ENCODE peak calls at places on chromosome 10, in seven cellular contexts. A, N, D, R, P, E and V are unnamed samples.

GRCh38 chr10:103451091-103451801 is 924 bp downstream of the CALHM2 start:
- DNase-seq in A (no peak), N (peak), D (peak), R (no peak), P (peak), E (peak), V (no peak)

GRCh38 chr10:74244097-74244685 is 93.2 kb downstream of the ADK start:
- DNase-seq in A (peak), N (no peak), D (no peak), R (peak), P (no peak), E (no peak), V (no peak)

GRCh38 chr10:28089467-28089866 is 90.6 kb upstream of the ODAD2 start:
- DNase-seq in A (no peak), N (no peak), D (no peak), R (no peak), P (no peak), E (no peak), V (no peak)

GRCh38 chr10:96410296-96410695 is 51.5 kb upstream of the OPALIN start:
- DNase-seq in A (no peak), N (no peak), D (no peak), R (no peak), P (no peak), E (no peak), V (no peak)

GRCh38 chr10:50636576-50636975 is 12.8 kb upstream of the SGMS1 start:
- DNase-seq in A (no peak), N (no peak), D (no peak), R (no peak), P (no peak), E (no peak), V (no peak)

GRCh38 chr10:47190301-47190700 is 109.7 kb upstream of the GDF10 start:
- DNase-seq in A (no peak), N (no peak), D (no peak), R (no peak), P (no peak), E (no peak), V (no peak)

GRCh38 chr10:52517017-52517416 is 202.9 kb downstream of the DKK1 start:
- DNase-seq in A (peak), N (no peak), D (no peak), R (no peak), P (no peak), E (no peak), V (no peak)

GRCh38 chr10:48442090-48442808 is 135.8 kb downstream of the MAPK8 start:
- DNase-seq in A (no peak), N (no peak), D (no peak), R (no peak), P (no peak), E (no peak), V (no peak)

GRCh38 chr10:132422169-132422691 is 25.2 kb downstream of the PWWP2B start:
- DNase-seq in A (no peak), N (no peak), D (no peak), R (peak), P (no peak), E (peak), V (no peak)

GRCh38 chr10:32446701-32447406 is 914 bp downstream of the CCDC7 start:
- DNase-seq in A (peak), N (no peak), D (no peak), R (peak), P (no peak), E (no peak), V (no peak)

GRCh38 chr10:8298871-8299570 is 244.5 kb downstream of the GATA3 start:
- DNase-seq in A (no peak), N (no peak), D (no peak), R (no peak), P (no peak), E (no peak), V (no peak)

GRCh38 chr10:130357226-130357625 is 221.0 kb downstream of the GLRX3 start:
- DNase-seq in A (no peak), N (no peak), D (no peak), R (no peak), P (no peak), E (no peak), V (no peak)

GRCh38 chr10:15472431-15473400 is 101.6 kb upstream of the FAM171A1 start:
- DNase-seq in A (peak), N (no peak), D (no peak), R (no peak), P (no peak), E (no peak), V (no peak)

GRCh38 chr10:118851062-118852035 is 96.6 kb upstream of the CACUL1 start:
- DNase-seq in A (no peak), N (no peak), D (no peak), R (no peak), P (no peak), E (no peak), V (no peak)

GRCh38 chr10:44921061-44921460 is 9.9 kb downstream of the TMEM72 start:
- DNase-seq in A (no peak), N (no peak), D (no peak), R (no peak), P (no peak), E (no peak), V (no peak)

GRCh38 chr10:3095373-3096139 is 28.2 kb downstream of the PFKP start:
- DNase-seq in A (no peak), N (no peak), D (peak), R (no peak), P (no peak), E (peak), V (no peak)

GRCh38 chr10:18610517-18610916 is 40.9 kb downstream of the NSUN6 start:
- DNase-seq in A (no peak), N (no peak), D (no peak), R (no peak), P (no peak), E (peak), V (no peak)

GRCh38 chr10:126133906-126134703 is 237.7 kb downstream of the FANK1 start:
- DNase-seq in A (no peak), N (no peak), D (no peak), R (no peak), P (no peak), E (no peak), V (no peak)

GRCh38 chr10:87054373-87055295 is 34.5 kb downstream of the FAM25A start:
- DNase-seq in A (peak), N (no peak), D (no peak), R (no peak), P (no peak), E (no peak), V (no peak)

GRCh38 chr10:52379287-52379686 is 65.2 kb downstream of the DKK1 start:
- DNase-seq in A (no peak), N (no peak), D (no peak), R (no peak), P (no peak), E (no peak), V (no peak)

GRCh38 chr10:43204943-43205671 is 61.8 kb downstream of the RASGEF1A start:
- DNase-seq in A (peak), N (peak), D (no peak), R (peak), P (peak), E (peak), V (peak)

GRCh38 chr10:48655426-48656240 is 29.0 kb upstream of the WDFY4 start:
- DNase-seq in A (peak), N (peak), D (peak), R (no peak), P (peak), E (peak), V (peak)

GRCh38 chr10:57664815-57665214 is 602.9 kb downstream of the IPMK start:
- DNase-seq in A (no peak), N (no peak), D (no peak), R (no peak), P (no peak), E (no peak), V (no peak)

GRCh38 chr10:72353028-72353962 is 1.4 kb downstream of the DNAJB12 start:
- DNase-seq in A (peak), N (no peak), D (no peak), R (no peak), P (no peak), E (no peak), V (no peak)

GRCh38 chr10:59627366-59628018 is 82.2 kb downstream of the SLC16A9 start:
- DNase-seq in A (no peak), N (no peak), D (no peak), R (no peak), P (no peak), E (no peak), V (no peak)

GRCh38 chr10:794382-794956 is 105.0 kb upstream of the DIP2C start:
- DNase-seq in A (peak), N (no peak), D (no peak), R (no peak), P (no peak), E (no peak), V (no peak)

GRCh38 chr10:7424315-7424714 is 13.5 kb upstream of the SFMBT2 start:
- DNase-seq in A (peak), N (no peak), D (no peak), R (peak), P (no peak), E (peak), V (no peak)

GRCh38 chr10:11846542-11846941 is 23.4 kb downstream of the PROSER2 start:
- DNase-seq in A (no peak), N (no peak), D (no peak), R (no peak), P (peak), E (no peak), V (no peak)

GRCh38 chr10:66822801-66823200 is 103.0 kb upstream of the LRRTM3 start:
- DNase-seq in A (peak), N (no peak), D (no peak), R (no peak), P (no peak), E (peak), V (no peak)

GRCh38 chr10:128077155-128077875 is 48.9 kb downstream of the MKI67 start:
- DNase-seq in A (no peak), N (no peak), D (no peak), R (no peak), P (peak), E (no peak), V (no peak)

GRCh38 chr10:128073880-128074279 is 52.3 kb downstream of the MKI67 start:
- DNase-seq in A (no peak), N (no peak), D (no peak), R (no peak), P (no peak), E (no peak), V (no peak)

GRCh38 chr10:128072941-128073615 is 53.1 kb downstream of the MKI67 start:
- DNase-seq in A (no peak), N (no peak), D (no peak), R (no peak), P (peak), E (peak), V (peak)

GRCh38 chr10:128071417-128071782 is 54.8 kb downstream of the MKI67 start:
- DNase-seq in A (no peak), N (no peak), D (no peak), R (no peak), P (peak), E (peak), V (no peak)

DNA sequence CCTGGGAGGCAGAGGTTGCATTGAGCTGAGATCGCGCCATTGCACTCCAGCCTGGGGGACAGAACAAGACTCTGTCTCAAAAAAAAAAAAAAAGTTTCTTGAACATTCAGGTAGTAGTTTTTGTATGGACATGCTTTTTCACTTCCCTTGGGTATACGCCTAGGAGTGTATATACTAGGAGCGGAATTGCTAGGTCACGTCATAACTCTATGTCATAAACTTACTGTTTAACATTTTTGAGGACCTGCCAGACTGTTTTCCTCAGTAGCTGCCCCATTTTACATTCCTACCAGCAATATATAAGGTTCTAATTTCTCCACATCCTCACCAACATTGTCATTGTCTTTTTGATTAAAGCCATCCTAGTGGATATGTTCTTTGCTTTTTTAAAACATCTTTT is 51.6 kb downstream of the MKI67 start:
- DNase-seq in A (no peak), N (no peak), D (no peak), R (no peak), P (no peak), E (no peak), V (no peak)
- H3K4me3 ChIP-seq in A (no peak), N (no peak), D (no peak), R (no peak), P (no peak), E (no peak), V (no peak)

GRCh38 chr10:133618851-133619250 is 7.7 kb downstream of the FRG2B start:
- DNase-seq in A (no peak), N (no peak), D (no peak), R (no peak), P (no peak), E (no peak), V (no peak)

GRCh38 chr10:133616371-133617130 is 10.0 kb downstream of the FRG2B start:
- DNase-seq in A (no peak), N (no peak), D (no peak), R (no peak), P (no peak), E (peak), V (no peak)

GRCh38 chr10:133614830-133615580 is 11.6 kb downstream of the FRG2B start:
- DNase-seq in A (no peak), N (no peak), D (no peak), R (no peak), P (no peak), E (peak), V (no peak)

GRCh38 chr10:133613699-133614098 is 12.9 kb downstream of the FRG2B start:
- DNase-seq in A (no peak), N (no peak), D (no peak), R (no peak), P (no peak), E (no peak), V (no peak)

GRCh38 chr10:133617196-133617595 is 9.4 kb downstream of the FRG2B start:
- DNase-seq in A (no peak), N (no peak), D (no peak), R (no peak), P (no peak), E (no peak), V (no peak)
- TF ChIP-seq CTCF in A (no peak), N (no peak), D (no peak), R (no peak), P (no peak), E (no peak), V (no peak)

DNA sequence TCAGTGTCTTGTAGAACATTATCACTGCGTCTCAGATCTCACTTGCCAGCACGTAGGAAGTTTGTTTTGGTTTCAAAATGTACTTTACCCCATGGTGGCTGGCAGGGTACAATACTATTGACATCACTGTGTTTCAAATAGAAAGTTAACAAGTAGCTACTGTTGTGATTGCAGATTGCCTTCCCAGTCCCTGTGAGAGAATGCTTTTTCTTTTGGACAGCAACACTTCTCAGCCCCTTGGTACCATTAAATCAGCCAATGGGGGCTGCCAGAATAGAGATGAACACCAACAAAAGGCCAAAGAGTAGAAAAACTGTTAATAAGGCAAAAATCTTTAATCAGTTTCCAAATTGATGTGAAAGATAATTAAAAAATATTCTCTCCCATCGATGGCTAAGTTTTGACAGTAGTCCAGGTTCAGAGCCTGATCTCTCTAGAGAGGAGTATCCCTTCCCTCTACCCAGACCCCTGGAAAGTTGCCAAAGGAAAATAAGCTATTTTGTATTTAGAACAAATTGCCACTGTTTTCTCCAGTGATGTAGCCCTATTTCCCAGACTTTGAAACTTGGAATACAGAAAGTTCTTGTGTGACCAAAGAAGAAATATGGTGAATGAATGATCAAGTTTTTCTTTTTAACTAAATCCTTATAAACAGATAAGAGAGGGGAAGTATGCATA is 34.9 kb downstream of the SMNDC1 start:
- DNase-seq in A (no peak), N (no peak), D (no peak), R (no peak), P (no peak), E (peak), V (no peak)
- H3K4me3 ChIP-seq in A (no peak), N (peak), D (peak), R (no peak), P (peak), E (peak), V (peak)

DNA sequence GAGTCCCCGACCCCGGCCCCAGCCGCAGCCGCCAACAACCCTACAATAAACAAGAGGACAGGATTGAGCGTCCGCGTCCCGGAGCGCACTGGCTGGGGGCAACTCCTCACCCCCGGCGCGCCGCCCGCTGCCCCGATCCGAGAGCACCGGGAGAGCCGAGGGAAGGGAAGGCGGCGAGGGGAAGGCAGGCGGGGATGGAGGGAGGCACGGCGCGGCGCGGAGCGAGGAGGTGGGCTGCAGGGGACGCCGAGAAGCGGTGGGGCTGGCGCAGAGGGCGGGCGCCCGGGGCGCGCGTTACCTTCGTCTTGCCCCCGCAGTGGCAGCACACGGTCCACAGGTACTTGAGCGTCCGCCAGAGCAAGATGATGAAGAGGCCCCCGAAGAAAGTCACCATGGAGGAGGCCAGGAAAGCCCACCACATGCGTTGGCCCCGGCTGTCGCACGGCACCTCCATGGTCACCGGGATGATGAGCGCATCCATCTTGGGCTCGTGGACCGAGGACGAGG is 588 bp downstream of the KCNMA1 start:
- DNase-seq in A (no peak), N (peak), D (no peak), R (no peak), P (no peak), E (no peak), V (no peak)
- TF ChIP-seq CTCF in A (no peak), N (no peak), D (no peak), R (no peak), P (no peak), E (no peak), V (no peak)

GRCh38 chr10:31030216-31030615 is 1.4 kb downstream of the ZNF438 start:
- DNase-seq in A (no peak), N (no peak), D (no peak), R (no peak), P (no peak), E (no peak), V (no peak)
- H3K4me3 ChIP-seq in A (peak), N (no peak), D (peak), R (no peak), P (peak), E (no peak), V (peak)

DNA sequence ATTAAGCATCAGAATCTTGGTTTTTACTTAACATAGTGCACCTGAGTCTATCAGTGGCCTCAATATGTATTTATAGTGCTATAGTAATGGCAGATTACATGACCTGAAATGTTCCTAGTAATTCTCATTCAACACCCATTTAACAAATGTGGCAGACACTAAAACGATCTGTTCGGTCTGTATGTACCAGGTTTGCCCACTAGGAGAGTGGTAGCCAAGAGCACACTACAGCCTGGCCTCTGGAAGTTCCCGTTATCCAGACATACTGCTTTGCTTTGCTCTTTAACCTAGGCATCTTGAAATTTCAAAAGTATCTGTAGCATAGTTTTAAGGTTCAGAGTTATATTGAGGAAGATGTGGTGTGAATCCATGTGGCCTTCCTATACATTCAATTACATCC is 395.7 kb upstream of the NRG3 start:
- DNase-seq in A (peak), N (no peak), D (no peak), R (no peak), P (no peak), E (no peak), V (no peak)
- TF ChIP-seq CTCF in A (peak), N (no peak), D (no peak), R (no peak), P (no peak), E (no peak), V (no peak)

GRCh38 chr10:62919776-62920175 is 103.6 kb upstream of the EGR2 start:
- DNase-seq in A (no peak), N (no peak), D (no peak), R (no peak), P (no peak), E (no peak), V (no peak)

GRCh38 chr10:62926407-62926806 is 110.2 kb upstream of the EGR2 start:
- DNase-seq in A (no peak), N (no peak), D (no peak), R (no peak), P (no peak), E (no peak), V (no peak)

DNA sequence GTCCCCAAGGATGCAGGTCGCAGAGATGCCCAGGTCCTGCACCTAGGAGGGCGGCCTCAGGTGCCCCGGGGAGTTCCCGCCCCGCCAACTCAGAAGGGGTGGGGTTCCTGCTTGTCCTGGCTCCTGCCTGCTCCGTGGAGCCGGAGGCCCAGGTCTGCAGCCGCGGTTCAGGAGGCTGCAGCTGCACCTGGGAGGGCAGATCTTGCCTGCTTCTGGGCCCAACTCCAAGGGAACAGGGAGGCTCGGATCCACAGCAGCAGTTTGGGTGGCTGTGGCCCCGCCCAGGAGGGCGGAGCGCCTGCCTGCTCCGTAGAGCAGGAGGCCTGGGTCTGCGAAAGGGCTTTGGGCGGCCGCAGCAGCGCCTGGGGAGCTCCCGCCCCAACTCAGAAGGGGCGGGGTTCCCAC is 108.2 kb upstream of the EGR2 start:
- DNase-seq in A (peak), N (no peak), D (no peak), R (no peak), P (no peak), E (peak), V (no peak)
- H3K4me3 ChIP-seq in A (peak), N (no peak), D (no peak), R (no peak), P (no peak), E (peak), V (no peak)